ENCODE peak calls at places on chromosome 16, in five cellular contexts. L, P, R, V and H are unnamed samples.

GRCh38 chr16:78194948-78195347 is 95.5 kb downstream of the WWOX start:
- DNase-seq in L (no peak), P (no peak), R (no peak), V (no peak), H (no peak)

GRCh38 chr16:7736138-7736537 is 403.5 kb downstream of the RBFOX1 start:
- DNase-seq in L (no peak), P (no peak), R (no peak), V (no peak), H (no peak)

GRCh38 chr16:4184038-4184702 is 57.7 kb downstream of the SRL start:
- DNase-seq in L (no peak), P (peak), R (no peak), V (no peak), H (peak)

GRCh38 chr16:62035115-62036092 is 834 bp downstream of the CDH8 start:
- DNase-seq in L (no peak), P (no peak), R (no peak), V (no peak), H (no peak)

GRCh38 chr16:85612191-85612800 is 826 bp upstream of the GSE1 start:
- DNase-seq in L (peak), P (peak), R (no peak), V (peak), H (peak)

GRCh38 chr16:51994597-51994996 is 552.3 kb downstream of the TOX3 start:
- DNase-seq in L (peak), P (no peak), R (no peak), V (peak), H (peak)

GRCh38 chr16:84143784-84144199 is 1.2 kb downstream of the HSDL1 start:
- DNase-seq in L (no peak), P (no peak), R (no peak), V (no peak), H (no peak)

GRCh38 chr16:77002644-77003043 is 188.3 kb upstream of the MON1B start:
- DNase-seq in L (no peak), P (no peak), R (no peak), V (no peak), H (no peak)

GRCh38 chr16:70252355-70252988 is 732 bp upstream of the EXOSC6 start:
- DNase-seq in L (no peak), P (peak), R (no peak), V (no peak), H (no peak)

GRCh38 chr16:11609474-11610120 is 22.9 kb upstream of the LITAF start:
- DNase-seq in L (no peak), P (no peak), R (no peak), V (peak), H (no peak)

GRCh38 chr16:24626251-24626650 is 86.9 kb downstream of the RBBP6 start:
- DNase-seq in L (no peak), P (no peak), R (no peak), V (no peak), H (no peak)

GRCh38 chr16:30567991-30568638 is 3.4 kb downstream of the ZNF688 start:
- DNase-seq in L (no peak), P (no peak), R (peak), V (no peak), H (peak)

GRCh38 chr16:67199011-67199807 is at the start of gene ELMO3:
- DNase-seq in L (no peak), P (no peak), R (no peak), V (peak), H (no peak)

GRCh38 chr16:30946671-30947532 is 2.0 kb upstream of the ORAI3 start:
- DNase-seq in L (no peak), P (no peak), R (no peak), V (no peak), H (no peak)

GRCh38 chr16:83891742-83892141 is 7.2 kb upstream of the MLYCD start:
- DNase-seq in L (no peak), P (no peak), R (no peak), V (no peak), H (no peak)